ENCODE peak calls at places on chromosomes 16 and 17, in nine cellular contexts. Z is RWPE1; L is CD8-positive, alpha-beta memory T cell; P is NCI-H2029 treated with DMSO at 0.1 percent for 48 hours; R is 8988T; F is AG09319; X is tibial nerve; S is NCI-H1694; M is fibroblast of lung. G is an unnamed sample.

GRCh38 chr16:59702531-59702930 is 968.4 kb upstream of the GOT2 start:
- DNase-seq in Z (no peak), L (no peak), P (no peak), R (no peak), F (no peak), X (no peak), S (no peak), M (no peak), G (no peak)

GRCh38 chr17:17906418-17907215 is 65.6 kb downstream of the TOM1L2 start:
- DNase-seq in Z (no peak), L (no peak), P (no peak), R (no peak), F (no peak), X (no peak), S (no peak), M (no peak), G (no peak)

GRCh38 chr17:20996724-20997615 is 45.8 kb downstream of the USP22 start:
- DNase-seq in Z (no peak), L (no peak), P (no peak), R (no peak), F (no peak), X (no peak), S (no peak), M (no peak), G (no peak)

GRCh38 chr17:17900615-17901520 is 64.1 kb upstream of the SREBF1 start:
- DNase-seq in Z (peak), L (no peak), P (peak), R (no peak), F (peak), X (peak), S (no peak), M (peak), G (peak)

GRCh38 chr17:61312406-61313295 is 87.0 kb upstream of the TBX2 start:
- DNase-seq in Z (no peak), L (no peak), P (no peak), R (no peak), F (no peak), X (no peak), S (no peak), M (no peak), G (no peak)

GRCh38 chr17:39244600-39245570 is 19.1 kb upstream of the STAC2 start:
- DNase-seq in Z (peak), L (peak), P (peak), R (no peak), F (peak), X (peak), S (peak), M (peak), G (peak)

GRCh38 chr16:86635181-86635580 is 56.8 kb downstream of the FOXL1 start:
- DNase-seq in Z (no peak), L (no peak), P (no peak), R (no peak), F (no peak), X (no peak), S (no peak), M (peak), G (no peak)

GRCh38 chr17:77963441-77963840 is 4.9 kb downstream of the TNRC6C start:
- DNase-seq in Z (no peak), L (peak), P (peak), R (no peak), F (peak), X (peak), S (peak), M (peak), G (no peak)

GRCh38 chr16:53055603-53056527 is 1.1 kb downstream of the CHD9 start:
- DNase-seq in Z (peak), L (no peak), P (no peak), R (no peak), F (peak), X (peak), S (no peak), M (peak), G (no peak)

GRCh38 chr17:33725675-33726271 is 432.7 kb upstream of the ASIC2 start:
- DNase-seq in Z (peak), L (no peak), P (peak), R (no peak), F (no peak), X (no peak), S (peak), M (peak), G (no peak)

GRCh38 chr17:559699-560378 is 154.8 kb downstream of the VPS53 start:
- DNase-seq in Z (peak), L (no peak), P (no peak), R (no peak), F (peak), X (peak), S (no peak), M (peak), G (no peak)

GRCh38 chr17:17752822-17753448 is 71.7 kb downstream of the RAI1 start:
- DNase-seq in Z (no peak), L (no peak), P (no peak), R (no peak), F (no peak), X (no peak), S (no peak), M (no peak), G (no peak)

GRCh38 chr16:15960124-15960971 is 10.9 kb downstream of the ABCC1 start:
- DNase-seq in Z (no peak), L (no peak), P (no peak), R (no peak), F (no peak), X (no peak), S (no peak), M (peak), G (no peak)

G was measured in lower leg skin.